ENCODE peak calls at places on chromosomes 3 and 15, in six cellular contexts. One of them, this sample, is unnamed.

GRCh38 chr3:33886015-33886414 is 87.6 kb downstream of the PDCD6IP start:
- DNase-seq in GM06990: no peak
- DNase-seq in progenitor cell of endocrine pancreas: no peak
- DNase-seq in astrocyte of the spinal cord: peak
- DNase-seq in OCI-LY7: no peak
- DNase-seq in uterus: no peak
- DNase-seq in this sample: no peak

GRCh38 chr15:64877435-64877834 is 34.3 kb upstream of the ANKDD1A start:
- DNase-seq in progenitor cell of endocrine pancreas: no peak
- DNase-seq in uterus: peak
- DNase-seq in GM06990: no peak
- DNase-seq in astrocyte of the spinal cord: no peak
- DNase-seq in OCI-LY7: no peak
- DNase-seq in this sample: no peak

GRCh38 chr3:128266453-128266852 is 113.2 kb downstream of the EEFSEC start:
- DNase-seq in progenitor cell of endocrine pancreas: no peak
- DNase-seq in uterus: no peak
- DNase-seq in astrocyte of the spinal cord: no peak
- DNase-seq in GM06990: no peak
- DNase-seq in OCI-LY7: no peak
- DNase-seq in this sample: no peak

GRCh38 chr15:59115047-59115446 is 10.1 kb downstream of the CCNB2 start:
- DNase-seq in uterus: no peak
- DNase-seq in OCI-LY7: no peak
- DNase-seq in progenitor cell of endocrine pancreas: no peak
- DNase-seq in GM06990: no peak
- DNase-seq in astrocyte of the spinal cord: no peak
- DNase-seq in this sample: no peak

GRCh38 chr3:147411235-147411607 is 2.1 kb downstream of the ZIC1 start:
- DNase-seq in GM06990: no peak
- DNase-seq in uterus: no peak
- DNase-seq in progenitor cell of endocrine pancreas: no peak
- DNase-seq in OCI-LY7: no peak
- DNase-seq in astrocyte of the spinal cord: peak
- DNase-seq in this sample: no peak

GRCh38 chr15:79101866-79102581 is 11.4 kb upstream of the RASGRF1 start:
- DNase-seq in progenitor cell of endocrine pancreas: no peak
- DNase-seq in GM06990: no peak
- DNase-seq in uterus: no peak
- DNase-seq in astrocyte of the spinal cord: no peak
- DNase-seq in OCI-LY7: no peak
- DNase-seq in this sample: no peak

GRCh38 chr3:32593903-32594525 is 23.4 kb upstream of the DYNC1LI1 start:
- DNase-seq in astrocyte of the spinal cord: peak
- DNase-seq in progenitor cell of endocrine pancreas: no peak
- DNase-seq in uterus: no peak
- DNase-seq in OCI-LY7: no peak
- DNase-seq in GM06990: no peak
- DNase-seq in this sample: no peak

GRCh38 chr3:2511356-2511755 is 412.7 kb downstream of the CNTN4 start:
- DNase-seq in progenitor cell of endocrine pancreas: no peak
- DNase-seq in GM06990: no peak
- DNase-seq in astrocyte of the spinal cord: no peak
- DNase-seq in OCI-LY7: no peak
- DNase-seq in uterus: no peak
- DNase-seq in this sample: no peak

GRCh38 chr3:16801698-16802097 is 83.1 kb upstream of the PLCL2 start:
- DNase-seq in astrocyte of the spinal cord: no peak
- DNase-seq in GM06990: no peak
- DNase-seq in progenitor cell of endocrine pancreas: no peak
- DNase-seq in uterus: no peak
- DNase-seq in OCI-LY7: peak
- DNase-seq in this sample: no peak

GRCh38 chr3:7204848-7205156 is 343.9 kb downstream of the GRM7 start:
- DNase-seq in progenitor cell of endocrine pancreas: no peak
- DNase-seq in OCI-LY7: no peak
- DNase-seq in uterus: no peak
- DNase-seq in GM06990: no peak
- DNase-seq in astrocyte of the spinal cord: no peak
- DNase-seq in this sample: no peak

GRCh38 chr3:66574091-66574490 is 73.3 kb upstream of the LRIG1 start:
- DNase-seq in OCI-LY7: no peak
- DNase-seq in astrocyte of the spinal cord: no peak
- DNase-seq in progenitor cell of endocrine pancreas: no peak
- DNase-seq in uterus: no peak
- DNase-seq in GM06990: no peak
- DNase-seq in this sample: no peak

GRCh38 chr15:59999064-59999377 is 5.1 kb upstream of the FOXB1 start:
- DNase-seq in uterus: no peak
- DNase-seq in OCI-LY7: no peak
- DNase-seq in progenitor cell of endocrine pancreas: no peak
- DNase-seq in GM06990: no peak
- DNase-seq in astrocyte of the spinal cord: no peak
- DNase-seq in this sample: no peak

GRCh38 chr15:36278219-36278618 is 301.2 kb upstream of the CDIN1 start:
- DNase-seq in OCI-LY7: no peak
- DNase-seq in GM06990: no peak
- DNase-seq in uterus: no peak
- DNase-seq in progenitor cell of endocrine pancreas: no peak
- DNase-seq in astrocyte of the spinal cord: peak
- DNase-seq in this sample: no peak

DNA sequence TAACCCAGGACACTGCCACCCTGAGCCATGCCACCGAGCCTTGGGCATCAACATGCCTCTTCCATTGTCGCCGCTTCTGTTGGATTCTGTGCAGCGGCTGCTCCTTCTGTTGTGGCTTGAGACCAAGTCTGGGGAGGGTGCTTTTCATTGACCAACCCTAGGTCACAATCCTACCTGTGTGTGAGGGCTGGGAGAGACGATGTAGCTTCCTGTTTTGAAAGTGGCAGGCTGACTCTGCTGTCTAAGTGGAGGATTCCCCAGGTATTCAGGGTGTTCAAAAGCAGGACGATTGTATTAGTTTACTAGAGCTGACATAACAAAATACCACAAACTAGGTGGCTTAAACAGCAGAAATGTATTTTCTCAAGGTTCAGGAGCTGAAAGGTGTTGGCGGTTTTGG is 13.0 kb upstream of the ACAP2 start:
- DNase-seq in OCI-LY7: no peak
- DNase-seq in astrocyte of the spinal cord: no peak
- DNase-seq in uterus: no peak
- DNase-seq in progenitor cell of endocrine pancreas: no peak
- DNase-seq in GM06990: no peak
- DNase-seq in this sample: no peak
- TF ChIP-seq CTCF in OCI-LY7: no peak
- TF ChIP-seq CTCF in astrocyte of the spinal cord: no peak
- TF ChIP-seq CTCF in uterus: no peak
- TF ChIP-seq CTCF in progenitor cell of endocrine pancreas: no peak
- TF ChIP-seq CTCF in GM06990: no peak
- TF ChIP-seq CTCF in this sample: no peak

DNA sequence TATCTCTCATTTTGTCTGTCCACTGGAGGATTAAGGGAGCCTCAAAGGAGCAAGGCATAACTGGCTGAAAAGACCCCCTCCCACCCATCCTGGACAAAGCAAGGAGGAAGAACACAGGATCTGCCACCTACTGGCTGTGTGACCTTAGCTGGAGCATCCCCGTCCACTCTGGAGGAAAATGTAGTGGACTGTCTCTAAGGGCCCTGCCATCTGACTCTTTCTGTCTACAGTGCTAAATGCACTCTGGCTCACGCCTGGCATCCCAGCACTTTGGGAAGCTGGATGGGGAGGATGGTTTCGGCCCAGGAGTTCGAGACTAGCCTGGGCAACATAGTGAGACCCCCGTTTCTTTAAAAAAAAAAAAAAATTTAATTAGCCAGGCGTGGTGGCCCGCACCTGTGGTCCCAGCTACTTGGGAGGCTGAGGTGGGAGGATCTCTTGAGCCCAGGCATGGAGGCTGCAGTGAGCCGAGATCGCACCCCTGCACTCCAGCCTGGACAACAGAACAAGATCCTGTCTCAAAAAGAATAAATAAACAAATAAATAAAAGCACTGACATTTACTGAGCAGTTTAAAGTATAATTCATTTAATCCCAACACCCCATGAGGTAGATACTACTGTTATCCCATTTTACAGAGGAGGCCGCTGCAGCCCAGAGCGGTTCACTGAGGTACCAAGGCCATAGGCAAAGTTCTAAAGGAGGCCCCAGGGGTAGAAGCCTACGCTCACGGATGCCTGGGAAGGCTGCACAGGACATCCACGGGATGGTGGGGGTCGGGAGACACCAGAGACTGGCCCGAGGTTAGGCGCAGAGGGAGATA is 1.1 kb downstream of the TBC1D2B start:
- DNase-seq in progenitor cell of endocrine pancreas: no peak
- DNase-seq in uterus: no peak
- DNase-seq in astrocyte of the spinal cord: no peak
- DNase-seq in GM06990: no peak
- DNase-seq in OCI-LY7: no peak
- DNase-seq in this sample: no peak
- TF ChIP-seq CTCF in progenitor cell of endocrine pancreas: no peak
- TF ChIP-seq CTCF in uterus: no peak
- TF ChIP-seq CTCF in astrocyte of the spinal cord: peak
- TF ChIP-seq CTCF in GM06990: no peak
- TF ChIP-seq CTCF in OCI-LY7: peak
- TF ChIP-seq CTCF in this sample: no peak

GRCh38 chr3:126573492-126574117 is 14.9 kb upstream of the C3orf22 start:
- DNase-seq in OCI-LY7: no peak
- DNase-seq in progenitor cell of endocrine pancreas: no peak
- DNase-seq in GM06990: no peak
- DNase-seq in astrocyte of the spinal cord: no peak
- DNase-seq in uterus: no peak
- DNase-seq in this sample: no peak
- TF ChIP-seq CTCF in OCI-LY7: no peak
- TF ChIP-seq CTCF in progenitor cell of endocrine pancreas: no peak
- TF ChIP-seq CTCF in GM06990: no peak
- TF ChIP-seq CTCF in astrocyte of the spinal cord: no peak
- TF ChIP-seq CTCF in uterus: no peak
- TF ChIP-seq CTCF in this sample: no peak

GRCh38 chr3:155745795-155746550 is 1.1 kb upstream of the PLCH1 start:
- DNase-seq in OCI-LY7: no peak
- DNase-seq in progenitor cell of endocrine pancreas: no peak
- DNase-seq in uterus: no peak
- DNase-seq in astrocyte of the spinal cord: peak
- DNase-seq in GM06990: no peak
- DNase-seq in this sample: peak
- TF ChIP-seq CTCF in OCI-LY7: no peak
- TF ChIP-seq CTCF in progenitor cell of endocrine pancreas: no peak
- TF ChIP-seq CTCF in uterus: no peak
- TF ChIP-seq CTCF in astrocyte of the spinal cord: no peak
- TF ChIP-seq CTCF in GM06990: no peak
- TF ChIP-seq CTCF in this sample: no peak

GRCh38 chr3:69993747-69994146 is 5.8 kb upstream of the SAMMSON start:
- DNase-seq in OCI-LY7: no peak
- DNase-seq in GM06990: no peak
- DNase-seq in astrocyte of the spinal cord: no peak
- DNase-seq in progenitor cell of endocrine pancreas: no peak
- DNase-seq in uterus: no peak
- DNase-seq in this sample: no peak
- TF ChIP-seq CTCF in OCI-LY7: no peak
- TF ChIP-seq CTCF in GM06990: no peak
- TF ChIP-seq CTCF in astrocyte of the spinal cord: no peak
- TF ChIP-seq CTCF in progenitor cell of endocrine pancreas: no peak
- TF ChIP-seq CTCF in uterus: no peak
- TF ChIP-seq CTCF in this sample: no peak

GRCh38 chr15:57667171-57667924 is 39.2 kb upstream of the POLR2M start:
- DNase-seq in astrocyte of the spinal cord: peak
- DNase-seq in uterus: peak
- DNase-seq in OCI-LY7: no peak
- DNase-seq in progenitor cell of endocrine pancreas: no peak
- DNase-seq in GM06990: no peak
- DNase-seq in this sample: no peak
- TF ChIP-seq CTCF in astrocyte of the spinal cord: peak
- TF ChIP-seq CTCF in uterus: peak
- TF ChIP-seq CTCF in OCI-LY7: no peak
- TF ChIP-seq CTCF in progenitor cell of endocrine pancreas: peak
- TF ChIP-seq CTCF in GM06990: no peak
- TF ChIP-seq CTCF in this sample: no peak